ENCODE peak calls at places on chromosome 10, in five cellular contexts. R, I, V, F and P are unnamed samples.

GRCh38 chr10:14554091-14554842 is 220.4 kb downstream of the FAM107B start:
- DNase-seq in V (no peak), F (no peak), I (no peak), R (no peak), P (no peak)

GRCh38 chr10:121608669-121609190 is 10.5 kb upstream of the FGFR2 start:
- DNase-seq in F (peak; percentile 66), V (peak; percentile 34), I (peak; percentile 13), R (no peak), P (no peak)

GRCh38 chr10:80171248-80171660 is 34.1 kb downstream of the ANXA11 start:
- DNase-seq in R (no peak), I (no peak), F (no peak), V (no peak), P (no peak)

GRCh38 chr10:61978965-61979364 is 77.5 kb downstream of the ARID5B start:
- DNase-seq in F (no peak), I (no peak), R (no peak), V (no peak), P (no peak)

GRCh38 chr10:48772059-48772458 is 87.4 kb downstream of the WDFY4 start:
- DNase-seq in R (no peak), I (no peak), F (no peak), V (no peak), P (no peak)

GRCh38 chr10:103823706-103824272 is 31.6 kb downstream of the SH3PXD2A start:
- DNase-seq in F (no peak), I (no peak), R (no peak), V (no peak), P (no peak)

GRCh38 chr10:33706746-33707145 is 372.3 kb upstream of the NRP1 start:
- DNase-seq in I (no peak), V (peak; percentile 13), R (no peak), F (no peak), P (no peak)

GRCh38 chr10:118692911-118693310 is 61.9 kb downstream of the CACUL1 start:
- DNase-seq in F (no peak), R (no peak), I (no peak), V (no peak), P (no peak)

GRCh38 chr10:131676046-131676445 is 224.8 kb upstream of the PPP2R2D start:
- DNase-seq in F (no peak), I (no peak), V (no peak), R (no peak), P (no peak)

GRCh38 chr10:121927361-121927840 is 430 bp downstream of the ATE1 start:
- DNase-seq in V (no peak), R (no peak), I (peak; percentile 58), F (peak; percentile 38), P (no peak)

GRCh38 chr10:50464004-50464409 is 159.7 kb downstream of the SGMS1 start:
- DNase-seq in V (no peak), I (no peak), R (no peak), F (no peak), P (no peak)

DNA sequence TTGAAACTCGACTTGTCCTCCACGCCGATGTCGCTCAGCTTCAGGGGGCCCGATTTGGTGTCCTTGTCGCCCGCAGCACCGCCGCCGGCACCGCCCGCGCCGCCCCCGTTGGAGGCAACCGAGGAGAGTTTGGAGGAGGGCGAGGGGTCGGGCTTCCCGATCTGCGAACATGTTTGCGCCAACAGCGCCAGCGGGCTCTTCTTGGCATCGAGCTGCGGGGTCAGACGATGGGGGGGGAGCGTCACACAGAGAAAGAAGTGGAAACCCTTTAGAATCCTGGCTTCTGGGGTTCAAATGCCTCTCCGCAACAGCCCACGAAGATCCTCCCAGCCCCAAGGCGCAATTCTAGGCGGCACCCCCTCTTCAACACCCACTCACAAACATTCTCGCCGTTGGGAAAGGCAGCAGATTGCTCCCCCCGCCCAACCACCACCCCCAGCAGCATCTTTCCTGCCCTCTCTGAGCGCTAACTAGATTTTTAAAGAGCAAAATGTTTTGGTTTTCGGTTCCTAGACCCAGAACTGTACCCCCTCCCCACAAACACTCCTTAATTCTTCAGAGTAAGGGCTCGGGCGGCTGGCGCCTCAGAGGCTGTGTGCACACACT is 1.3 kb downstream of the ZNF503 start:
- DNase-seq in R (no peak), V (no peak), I (no peak), F (no peak), P (no peak)
- TF ChIP-seq HDAC2 in R (no peak), V (no peak), I (no peak), F (no peak), P (no peak)

DNA sequence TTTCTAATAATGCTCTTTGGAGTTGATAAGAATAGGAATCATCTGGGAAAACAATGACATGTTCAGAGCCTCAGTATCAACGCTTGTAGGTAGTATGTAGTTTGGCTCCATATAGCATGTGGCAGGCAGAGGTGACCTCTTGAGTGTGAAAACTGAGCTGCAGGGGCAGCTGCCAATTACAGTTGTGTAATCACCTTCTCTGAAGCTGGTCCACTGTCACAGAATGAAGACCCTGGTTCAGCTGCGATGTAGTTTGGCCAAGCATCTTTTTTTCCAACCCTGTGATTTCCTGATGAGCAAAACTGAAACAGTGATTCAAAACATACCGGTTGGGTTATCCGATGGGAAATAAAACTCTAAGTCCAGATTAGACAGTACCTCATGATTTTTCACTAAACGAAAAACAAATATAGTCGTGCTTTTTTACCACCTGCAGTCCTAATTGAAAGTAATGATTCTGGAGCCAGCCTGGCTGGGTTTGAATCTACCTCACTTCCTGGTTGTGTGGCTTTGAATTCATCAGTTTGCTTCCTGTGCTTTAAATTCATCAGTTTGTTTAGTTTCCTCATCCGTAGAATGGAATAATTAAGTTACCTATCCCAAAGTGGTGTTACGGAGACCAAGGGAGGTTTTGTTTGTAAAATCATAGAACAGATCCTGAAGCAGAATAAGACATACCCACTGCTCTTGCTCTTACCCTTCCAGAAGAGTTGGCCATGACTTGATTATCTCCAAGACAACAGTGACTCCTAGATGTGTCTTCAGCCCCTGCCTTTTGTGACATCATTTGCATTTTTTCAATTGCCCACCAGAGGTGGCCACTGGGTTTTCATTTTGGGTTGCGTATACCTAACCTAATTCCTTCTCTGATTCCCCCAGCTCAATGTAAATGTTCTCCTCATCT is 87.4 kb downstream of the CELF2 start:
- DNase-seq in F (no peak), I (no peak), V (no peak), R (no peak), P (no peak)
- TF ChIP-seq HDAC2 in F (no peak), I (no peak), V (no peak), R (no peak), P (no peak)

DNA sequence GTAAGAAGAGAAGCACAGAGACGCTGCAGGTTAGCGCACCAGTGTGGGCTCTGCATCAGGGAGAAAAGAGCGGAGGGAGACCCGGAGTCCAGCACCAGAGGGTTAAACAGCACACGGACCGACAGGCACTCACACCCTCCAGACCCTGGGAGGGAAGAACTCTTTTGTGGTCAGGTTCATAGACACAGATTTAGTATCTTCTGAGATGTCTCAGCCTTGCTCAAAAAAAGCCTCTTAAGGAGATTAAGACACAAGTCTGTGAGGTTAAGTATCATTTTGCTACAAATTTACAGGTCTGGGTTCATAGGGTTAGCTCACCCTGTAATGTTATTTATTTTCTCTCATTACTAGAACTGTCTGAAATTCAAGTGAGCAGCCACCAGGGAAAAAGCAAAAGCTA is 16.8 kb upstream of the NDST2 start:
- DNase-seq in V (no peak), F (no peak), I (no peak), R (no peak), P (no peak)
- TF ChIP-seq HDAC2 in V (no peak), F (no peak), I (no peak), R (no peak), P (no peak)

GRCh38 chr10:105586451-105587098 is 945.5 kb downstream of the SORCS3 start:
- DNase-seq in F (no peak), R (no peak), V (no peak), I (no peak), P (no peak)
- TF ChIP-seq HDAC2 in F (no peak), R (no peak), V (no peak), I (no peak), P (no peak)

GRCh38 chr10:22251751-22252285 is 34.0 kb upstream of the EBLN1 start:
- DNase-seq in I (no peak), R (no peak), F (no peak), V (peak; percentile 41), P (no peak)

GRCh38 chr10:22250897-22251605 is 33.2 kb upstream of the EBLN1 start:
- DNase-seq in V (no peak), R (no peak), I (no peak), F (no peak), P (no peak)

GRCh38 chr10:22252286-22252800 is 34.5 kb upstream of the EBLN1 start:
- DNase-seq in F (no peak), V (no peak), I (no peak), R (no peak), P (no peak)

GRCh38 chr10:22253578-22253882 is 35.7 kb upstream of the EBLN1 start:
- DNase-seq in I (no peak), R (no peak), V (no peak), F (no peak), P (no peak)

GRCh38 chr10:22252801-22253577 is 35.2 kb upstream of the EBLN1 start:
- DNase-seq in R (no peak), F (no peak), V (no peak), I (no peak), P (no peak)
- TF ChIP-seq HDAC2 in R (no peak), F (no peak), V (no peak), I (no peak), P (no peak)

GRCh38 chr10:133128126-133129081 is 31.6 kb upstream of the KNDC1 start:
- DNase-seq in F (no peak), I (no peak), V (no peak), R (no peak), P (peak; percentile 51)
- TF ChIP-seq HDAC2 in F (no peak), I (no peak), V (no peak), R (no peak), P (no peak)